ENCODE peak calls at places on chromosome X, in ten cellular contexts. T is esophagus squamous epithelium, A is uterus, F is right lobe of liver, I is A549, W is ovary, Q is stomach, H is heart left ventricle, V is tibial nerve, K is K562. N is an unnamed sample.

GRCh38 chrX:3962511-3963350 is 249.3 kb upstream of the PRKX start:
- DNase-seq in I (no peak), V (peak; percentile 7), K (peak; percentile 4), Q (no peak), W (no peak), H (no peak), F (no peak), T (no peak), A (no peak), N (no peak)

GRCh38 chrX:45505214-45505613 is 304.5 kb upstream of the DIPK2B start:
- DNase-seq in Q (no peak), A (no peak), I (no peak), W (no peak), F (no peak), H (no peak), T (no peak), K (no peak), V (no peak), N (no peak)

GRCh38 chrX:111447298-111447697 is 35.3 kb upstream of the DCX start:
- DNase-seq in I (no peak), A (no peak), V (no peak), T (no peak), H (peak; percentile 4), Q (no peak), F (no peak), K (peak; percentile 11), W (no peak), N (peak; percentile 28)

GRCh38 chrX:111876646-111877045 is 665 bp downstream of the TRPC5OS start:
- DNase-seq in I (no peak), T (no peak), K (no peak), H (no peak), V (no peak), W (no peak), Q (no peak), F (no peak), A (no peak), N (no peak)

GRCh38 chrX:48891402-48892288 is 5.9 kb downstream of the TIMM17B start:
- DNase-seq in H (peak; percentile 81), A (peak; percentile 90), Q (peak; percentile 88), K (peak; percentile 83), F (peak; percentile 87), T (peak; percentile 45), V (peak; percentile 69), I (peak; percentile 76), W (peak; percentile 84), N (peak; percentile 90)

GRCh38 chrX:134469481-134469880 is 9.5 kb downstream of the HPRT1 start:
- DNase-seq in K (no peak), V (no peak), I (no peak), F (no peak), W (no peak), T (no peak), H (no peak), A (no peak), Q (no peak), N (no peak)

GRCh38 chrX:1075156-1075555 is 137.3 kb downstream of the CRLF2 start:
- DNase-seq in K (no peak), I (no peak), T (no peak), V (no peak), A (no peak), F (peak; percentile 7), Q (no peak), W (no peak), H (no peak), N (no peak)

GRCh38 chrX:125108926-125109325 is 210.7 kb upstream of the TEX13C start:
- DNase-seq in Q (no peak), T (no peak), F (no peak), H (no peak), I (no peak), V (no peak), W (no peak), A (no peak), K (no peak), N (no peak)

GRCh38 chrX:124467202-124467601 is 120.8 kb downstream of the SH2D1A start:
- DNase-seq in H (no peak), Q (no peak), V (no peak), K (no peak), A (no peak), W (no peak), F (no peak), I (no peak), T (no peak), N (no peak)

GRCh38 chrX:38817004-38817703 is 15.9 kb downstream of the MID1IP1 start:
- DNase-seq in Q (no peak), V (no peak), A (peak; percentile 71), K (peak; percentile 16), W (peak; percentile 68), I (no peak), F (peak; percentile 52), H (peak; percentile 66), T (no peak), N (peak; percentile 41)

GRCh38 chrX:123731258-123731986 is 1.4 kb downstream of the THOC2 start:
- DNase-seq in T (no peak), W (peak; percentile 21), F (no peak), I (peak; percentile 21), K (peak; percentile 32), A (no peak), V (no peak), H (no peak), Q (no peak), N (peak; percentile 39)

GRCh38 chrX:129540725-129541184 is 696 bp downstream of the OCRL start:
- DNase-seq in Q (peak; percentile 31), I (peak; percentile 25), W (peak; percentile 36), T (no peak), A (peak; percentile 18), H (peak; percentile 5), F (peak; percentile 68), V (no peak), K (no peak), N (peak; percentile 32)

GRCh38 chrX:68249401-68249831 is 183.9 kb downstream of the OPHN1 start:
- DNase-seq in F (no peak), H (peak; percentile 30), Q (no peak), K (no peak), I (no peak), V (peak; percentile 49), W (peak; percentile 19), T (no peak), A (peak; percentile 19), N (peak; percentile 43)

GRCh38 chrX:69506617-69507499 is 2.7 kb downstream of the NALF2 start:
- DNase-seq in Q (no peak), W (no peak), V (no peak), K (no peak), T (no peak), H (no peak), A (no peak), I (no peak), F (no peak), N (no peak)

GRCh38 chrX:19725545-19726102 is 161.8 kb downstream of the SH3KBP1 start:
- DNase-seq in A (no peak), W (no peak), I (no peak), F (no peak), Q (no peak), H (no peak), K (no peak), V (no peak), T (no peak), N (no peak)

GRCh38 chrX:40096395-40097091 is 1.2 kb downstream of the BCOR start:
- DNase-seq in I (peak; percentile 36), Q (no peak), H (peak; percentile 66), A (peak; percentile 58), K (no peak), W (peak; percentile 61), V (no peak), T (no peak), F (peak; percentile 68), N (peak; percentile 37)

GRCh38 chrX:136880452-136881013 is at the start of gene RBMX:
- DNase-seq in A (peak; percentile 96), K (peak; percentile 95), W (peak; percentile 90), V (peak; percentile 94), T (peak; percentile 64), Q (peak; percentile 93), H (peak; percentile 93), F (peak; percentile 90), I (peak; percentile 90), N (peak; percentile 97)
- TF ChIP-seq POLR2A in A (peak; percentile 93), K (peak; percentile 100), W (peak; percentile 96), V (peak; percentile 93), T (peak; percentile 96), Q (peak; percentile 89), H (peak; percentile 92), F (peak; percentile 94), I (peak; percentile 99), N (peak; percentile 81)

DNA sequence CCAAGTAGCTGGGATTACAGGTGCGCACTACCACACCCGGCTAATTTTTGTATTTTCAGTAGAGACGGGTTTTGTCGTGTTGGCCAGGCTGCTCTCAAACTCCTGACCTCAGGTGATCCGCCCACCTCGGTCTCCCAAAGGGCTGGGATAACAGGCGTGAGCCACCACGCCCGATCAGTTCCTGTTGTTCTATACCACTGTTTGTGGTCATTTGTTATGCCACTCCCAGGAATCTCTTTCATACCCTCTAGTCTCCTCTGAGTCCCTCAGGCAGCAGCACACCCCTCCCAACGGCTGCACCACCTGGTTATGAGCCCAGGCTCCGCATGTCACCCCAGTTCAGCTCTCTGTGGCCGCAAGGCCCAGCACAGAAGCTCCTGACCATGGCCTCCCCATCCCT is 17.5 kb upstream of the CD99 start:
- DNase-seq in T (no peak), V (no peak), F (no peak), H (no peak), W (no peak), K (no peak), Q (no peak), A (no peak), I (no peak), N (no peak)
- H3K4me3 ChIP-seq in T (no peak overlapping the region), V (no peak overlapping the region), F (no peak overlapping the region), H (no peak overlapping the region), W (no peak overlapping the region), K (no peak overlapping the region), Q (no peak overlapping the region), A (no peak overlapping the region), I (no peak overlapping the region), N (no peak overlapping the region)

DNA sequence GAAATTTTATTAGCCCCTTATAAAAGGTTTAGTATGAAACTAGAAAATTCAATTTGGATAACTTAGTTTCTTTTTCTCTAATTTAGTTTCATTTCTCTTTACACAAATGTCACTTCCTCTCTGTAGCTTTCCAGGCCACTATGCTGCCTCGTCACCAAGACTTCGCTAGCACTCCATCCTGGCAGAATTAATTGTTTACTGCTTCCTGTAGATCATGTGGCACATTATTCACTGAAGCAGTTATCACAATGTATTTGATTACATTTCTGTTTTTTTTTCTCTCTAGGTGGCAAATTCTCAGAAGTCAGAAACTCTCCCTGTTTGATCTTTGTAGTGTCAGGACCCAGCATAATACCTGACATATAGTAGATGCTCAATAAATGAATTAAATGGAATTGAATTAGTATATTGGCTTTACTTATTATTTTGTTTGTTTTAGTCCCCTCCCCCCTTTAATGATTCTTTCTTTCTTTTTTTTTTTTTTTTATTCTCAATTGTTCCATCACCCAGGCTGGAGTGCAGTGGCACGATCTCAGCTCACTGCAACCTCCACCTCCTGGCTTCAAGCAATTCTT is 9.3 kb upstream of the SAT1 start:
- DNase-seq in V (no peak), H (no peak), F (no peak), K (no peak), W (no peak), A (no peak), Q (no peak), T (no peak), I (no peak), N (no peak)
- H3K27ac ChIP-seq in V (peak overlapping the region; percentile 53), H (no peak overlapping the region), F (peak overlapping the region; percentile 67), K (no peak overlapping the region), W (no peak overlapping the region), A (no peak overlapping the region), Q (peak overlapping the region; percentile 53), T (no peak overlapping the region), I (no peak overlapping the region), N (no peak overlapping the region)

DNA sequence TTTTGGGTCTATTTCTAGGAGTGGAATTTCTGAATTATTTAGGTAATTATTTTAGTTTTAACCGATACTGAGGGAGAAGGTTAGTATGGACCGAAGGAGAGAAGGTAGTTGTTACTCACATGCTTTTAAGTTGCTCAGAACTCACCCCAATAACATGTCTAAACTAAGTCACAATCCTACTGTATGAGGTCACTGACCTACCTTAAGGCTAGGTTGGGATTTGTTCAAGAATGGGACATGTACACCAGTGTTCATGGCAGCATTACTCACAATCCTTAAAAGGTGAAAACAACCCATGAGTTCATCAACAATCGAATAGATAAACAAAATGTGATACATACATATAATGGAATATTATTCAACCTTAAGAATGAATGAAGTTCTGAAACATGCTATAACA is 90.5 kb downstream of the MSN start:
- DNase-seq in Q (no peak), H (no peak), W (no peak), F (no peak), I (no peak), K (no peak), T (no peak), A (no peak), V (no peak), N (no peak)
- TF ChIP-seq POLR2A in Q (no peak), H (no peak), W (no peak), F (no peak), I (no peak), K (no peak), T (no peak), A (no peak), V (no peak), N (no peak)

N was measured in testis.